ENCODE peak calls at places on chromosomes 6 and 20, in six cellular contexts. Q, M, Y, J, S and H are unnamed samples.
A peak's percentile ranks its signal among the peaks of the same experiment; 100 is the strongest.

GRCh38 chr20:48791014-48791413 is 36.8 kb downstream of the PREX1 start:
- DNase-seq in Q (no peak), M (no peak), Y (no peak), J (peak; percentile 75), S (peak; percentile 23), H (no peak)

GRCh38 chr6:40347571-40348011 is 239.6 kb downstream of the LRFN2 start:
- DNase-seq in Q (no peak), M (no peak), Y (no peak), J (no peak), S (no peak), H (no peak)

GRCh38 chr20:41249781-41250281 is 67.7 kb downstream of the ZHX3 start:
- DNase-seq in Q (peak; percentile 49), M (peak; percentile 53), Y (peak; percentile 45), J (no peak), S (no peak), H (peak; percentile 33)

GRCh38 chr6:112691289-112691688 is 344.2 kb downstream of the RFPL4B start:
- DNase-seq in Q (no peak), M (peak; percentile 95), Y (peak; percentile 79), J (no peak), S (no peak), H (peak; percentile 81)

GRCh38 chr20:21450572-21450971 is 53.2 kb upstream of the NKX2-4 start:
- DNase-seq in Q (no peak), M (peak; percentile 11), Y (no peak), J (no peak), S (no peak), H (no peak)

GRCh38 chr6:98831057-98832031 is 3.0 kb upstream of the POU3F2 start:
- DNase-seq in Q (no peak), M (no peak), Y (no peak), J (no peak), S (peak; percentile 51), H (no peak)

GRCh38 chr6:41042656-41043055 is 389 bp downstream of the TSPO2 start:
- DNase-seq in Q (no peak), M (no peak), Y (no peak), J (no peak), S (no peak), H (no peak)

GRCh38 chr20:24379116-24379927 is 90.1 kb upstream of the SYNDIG1 start:
- DNase-seq in Q (no peak), M (peak; percentile 71), Y (peak; percentile 1), J (no peak), S (no peak), H (peak; percentile 58)

GRCh38 chr20:35120012-35120701 is 27.0 kb downstream of the EDEM2 start:
- DNase-seq in Q (no peak), M (peak; percentile 83), Y (peak; percentile 96), J (no peak), S (no peak), H (peak; percentile 20)

GRCh38 chr6:15266423-15266996 is 20.6 kb downstream of the JARID2 start:
- DNase-seq in Q (no peak), M (peak; percentile 48), Y (no peak), J (no peak), S (no peak), H (no peak)

GRCh38 chr6:90274481-90275030 is 22.1 kb downstream of the BACH2 start:
- DNase-seq in Q (no peak), M (no peak), Y (no peak), J (no peak), S (no peak), H (no peak)